ENCODE peak calls at places on chromosomes 13 and 19, in ten cellular contexts. One of them, this sample, is unnamed.

GRCh38 chr19:18274303-18274775 is at the start of gene IQCN:
- DNase-seq in nephron progenitor cell: no peak
- DNase-seq in mucosa of descending colon: peak; percentile 62
- DNase-seq in cardiac muscle cell: no peak
- DNase-seq in left ventricle myocardium inferior: no peak
- DNase-seq in AG04450: no peak
- DNase-seq in fibroblast of mammary gland: no peak
- DNase-seq in AG09319: no peak
- DNase-seq in gastrocnemius medialis: no peak
- DNase-seq in activated B cell treated with CpG ODN at 0.5 μM for 24 hours: no peak
- DNase-seq in this sample: no peak

GRCh38 chr19:2573916-2574315 is 98.0 kb downstream of the GADD45B start:
- DNase-seq in nephron progenitor cell: no peak
- DNase-seq in mucosa of descending colon: no peak
- DNase-seq in cardiac muscle cell: no peak
- DNase-seq in left ventricle myocardium inferior: no peak
- DNase-seq in AG04450: no peak
- DNase-seq in fibroblast of mammary gland: no peak
- DNase-seq in AG09319: no peak
- DNase-seq in gastrocnemius medialis: no peak
- DNase-seq in activated B cell treated with CpG ODN at 0.5 μM for 24 hours: no peak
- DNase-seq in this sample: no peak

GRCh38 chr13:34371645-34372044 is 553.7 kb downstream of the RFC3 start:
- DNase-seq in nephron progenitor cell: no peak
- DNase-seq in mucosa of descending colon: no peak
- DNase-seq in cardiac muscle cell: no peak
- DNase-seq in left ventricle myocardium inferior: no peak
- DNase-seq in AG04450: no peak
- DNase-seq in fibroblast of mammary gland: no peak
- DNase-seq in AG09319: no peak
- DNase-seq in gastrocnemius medialis: no peak
- DNase-seq in activated B cell treated with CpG ODN at 0.5 μM for 24 hours: no peak
- DNase-seq in this sample: no peak

GRCh38 chr19:29881386-29881785 is 60.7 kb upstream of the URI1 start:
- DNase-seq in nephron progenitor cell: no peak
- DNase-seq in mucosa of descending colon: no peak
- DNase-seq in cardiac muscle cell: no peak
- DNase-seq in left ventricle myocardium inferior: no peak
- DNase-seq in AG04450: no peak
- DNase-seq in fibroblast of mammary gland: peak; percentile 14
- DNase-seq in AG09319: no peak
- DNase-seq in gastrocnemius medialis: no peak
- DNase-seq in activated B cell treated with CpG ODN at 0.5 μM for 24 hours: no peak
- DNase-seq in this sample: no peak

GRCh38 chr19:31976775-31977536 is 368.5 kb upstream of the ZNF507 start:
- DNase-seq in nephron progenitor cell: no peak
- DNase-seq in mucosa of descending colon: no peak
- DNase-seq in cardiac muscle cell: no peak
- DNase-seq in left ventricle myocardium inferior: no peak
- DNase-seq in AG04450: no peak
- DNase-seq in fibroblast of mammary gland: no peak
- DNase-seq in AG09319: no peak
- DNase-seq in gastrocnemius medialis: no peak
- DNase-seq in activated B cell treated with CpG ODN at 0.5 μM for 24 hours: no peak
- DNase-seq in this sample: no peak

GRCh38 chr13:52405369-52405766 is 604 bp downstream of the THSD1 start:
- DNase-seq in nephron progenitor cell: no peak
- DNase-seq in mucosa of descending colon: no peak
- DNase-seq in cardiac muscle cell: no peak
- DNase-seq in left ventricle myocardium inferior: no peak
- DNase-seq in AG04450: no peak
- DNase-seq in fibroblast of mammary gland: peak; percentile 11
- DNase-seq in AG09319: no peak
- DNase-seq in gastrocnemius medialis: no peak
- DNase-seq in activated B cell treated with CpG ODN at 0.5 μM for 24 hours: no peak
- DNase-seq in this sample: no peak

GRCh38 chr13:81540777-81541176 is 1199.9 kb upstream of the SPRY2 start:
- DNase-seq in nephron progenitor cell: no peak
- DNase-seq in mucosa of descending colon: no peak
- DNase-seq in cardiac muscle cell: peak; percentile 3
- DNase-seq in left ventricle myocardium inferior: no peak
- DNase-seq in AG04450: no peak
- DNase-seq in fibroblast of mammary gland: peak; percentile 3
- DNase-seq in AG09319: no peak
- DNase-seq in gastrocnemius medialis: no peak
- DNase-seq in activated B cell treated with CpG ODN at 0.5 μM for 24 hours: no peak
- DNase-seq in this sample: no peak

GRCh38 chr13:95185311-95185710 is 115.9 kb downstream of the ABCC4 start:
- DNase-seq in nephron progenitor cell: no peak
- DNase-seq in mucosa of descending colon: no peak
- DNase-seq in cardiac muscle cell: no peak
- DNase-seq in left ventricle myocardium inferior: no peak
- DNase-seq in AG04450: no peak
- DNase-seq in fibroblast of mammary gland: no peak
- DNase-seq in AG09319: no peak
- DNase-seq in gastrocnemius medialis: no peak
- DNase-seq in activated B cell treated with CpG ODN at 0.5 μM for 24 hours: no peak
- DNase-seq in this sample: no peak

GRCh38 chr13:98664047-98664446 is 87.1 kb upstream of the STK24 start:
- DNase-seq in nephron progenitor cell: no peak
- DNase-seq in mucosa of descending colon: no peak
- DNase-seq in cardiac muscle cell: no peak
- DNase-seq in left ventricle myocardium inferior: no peak
- DNase-seq in AG04450: no peak
- DNase-seq in fibroblast of mammary gland: peak; percentile 89
- DNase-seq in AG09319: no peak
- DNase-seq in gastrocnemius medialis: no peak
- DNase-seq in activated B cell treated with CpG ODN at 0.5 μM for 24 hours: no peak
- DNase-seq in this sample: no peak

GRCh38 chr19:36100476-36100875 is 10.5 kb upstream of the OVOL3 start:
- DNase-seq in nephron progenitor cell: no peak
- DNase-seq in mucosa of descending colon: no peak
- DNase-seq in cardiac muscle cell: peak; percentile 30
- DNase-seq in left ventricle myocardium inferior: peak; percentile 80
- DNase-seq in AG04450: no peak
- DNase-seq in fibroblast of mammary gland: no peak
- DNase-seq in AG09319: no peak
- DNase-seq in gastrocnemius medialis: no peak
- DNase-seq in activated B cell treated with CpG ODN at 0.5 μM for 24 hours: no peak
- DNase-seq in this sample: no peak

GRCh38 chr13:55432814-55433213 is 1707.9 kb upstream of the PRR20A start:
- DNase-seq in nephron progenitor cell: no peak
- DNase-seq in mucosa of descending colon: no peak
- DNase-seq in cardiac muscle cell: no peak
- DNase-seq in left ventricle myocardium inferior: no peak
- DNase-seq in AG04450: no peak
- DNase-seq in fibroblast of mammary gland: no peak
- DNase-seq in AG09319: no peak
- DNase-seq in gastrocnemius medialis: no peak
- DNase-seq in activated B cell treated with CpG ODN at 0.5 μM for 24 hours: no peak
- DNase-seq in this sample: no peak

GRCh38 chr13:24118576-24118975 is 41.9 kb upstream of the SPATA13 start:
- DNase-seq in nephron progenitor cell: no peak
- DNase-seq in mucosa of descending colon: no peak
- DNase-seq in cardiac muscle cell: no peak
- DNase-seq in left ventricle myocardium inferior: no peak
- DNase-seq in AG04450: no peak
- DNase-seq in fibroblast of mammary gland: no peak
- DNase-seq in AG09319: no peak
- DNase-seq in gastrocnemius medialis: no peak
- DNase-seq in activated B cell treated with CpG ODN at 0.5 μM for 24 hours: no peak
- DNase-seq in this sample: no peak

GRCh38 chr13:51475727-51476521 is 23.1 kb upstream of the INTS6 start:
- DNase-seq in nephron progenitor cell: no peak
- DNase-seq in mucosa of descending colon: no peak
- DNase-seq in cardiac muscle cell: no peak
- DNase-seq in left ventricle myocardium inferior: no peak
- DNase-seq in AG04450: no peak
- DNase-seq in fibroblast of mammary gland: peak; percentile 38
- DNase-seq in AG09319: no peak
- DNase-seq in gastrocnemius medialis: no peak
- DNase-seq in activated B cell treated with CpG ODN at 0.5 μM for 24 hours: no peak
- DNase-seq in this sample: no peak

DNA sequence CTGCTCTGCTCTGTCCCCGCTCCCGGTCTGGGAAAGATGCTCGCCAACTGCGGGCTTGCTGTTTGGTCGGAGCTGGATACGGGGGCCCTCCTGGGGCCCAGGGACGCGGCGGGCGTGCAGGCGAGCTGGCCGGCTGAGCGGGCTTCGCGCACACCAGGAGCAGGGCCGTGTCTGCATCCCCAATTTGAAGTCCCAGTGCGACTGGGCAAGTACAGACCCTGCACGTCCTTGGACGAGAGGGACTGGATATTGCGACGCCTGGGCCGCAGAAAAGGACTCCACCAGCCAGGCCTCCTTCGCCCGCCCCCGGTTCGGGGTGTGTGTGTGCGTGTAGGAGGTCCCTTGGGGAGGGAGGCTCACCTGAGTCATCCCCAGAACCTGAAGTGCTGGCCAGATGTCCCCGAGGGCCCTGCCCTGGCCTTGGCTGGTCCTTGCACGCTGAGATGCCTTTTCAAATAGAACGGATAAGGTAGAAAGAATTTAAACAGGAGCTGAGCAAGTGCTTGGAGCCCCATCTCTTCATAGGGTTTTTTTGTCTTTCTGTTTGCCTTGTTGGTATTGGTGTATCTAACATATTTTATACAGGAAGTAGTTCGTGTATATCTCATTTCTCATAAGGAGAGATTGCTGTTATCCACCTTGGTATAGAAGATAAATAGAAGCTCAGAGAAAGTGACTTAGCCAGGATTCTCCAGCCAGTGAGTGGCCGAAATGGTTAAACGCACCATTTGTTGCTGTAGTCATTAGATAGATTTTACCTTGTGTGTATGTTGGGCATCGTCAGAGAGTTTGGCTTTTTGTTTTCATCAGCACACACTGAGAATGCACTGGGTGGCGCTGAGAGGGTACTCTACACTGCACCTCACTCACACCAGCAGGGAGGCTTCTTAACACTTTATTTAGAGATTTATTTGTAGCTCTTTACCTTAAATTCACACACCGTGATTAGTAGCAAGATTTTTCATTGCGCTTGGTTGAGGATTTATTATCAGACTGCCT is 1.1 kb downstream of the NAXD start:
- DNase-seq in nephron progenitor cell: no peak
- DNase-seq in mucosa of descending colon: peak; percentile 36
- DNase-seq in cardiac muscle cell: no peak
- DNase-seq in left ventricle myocardium inferior: no peak
- DNase-seq in AG04450: no peak
- DNase-seq in fibroblast of mammary gland: peak; percentile 86
- DNase-seq in AG09319: peak; percentile 34
- DNase-seq in gastrocnemius medialis: peak; percentile 12
- DNase-seq in activated B cell treated with CpG ODN at 0.5 μM for 24 hours: peak; percentile 53
- DNase-seq in this sample: no peak
- TF ChIP-seq CTCF in nephron progenitor cell: no peak
- TF ChIP-seq CTCF in mucosa of descending colon: no peak
- TF ChIP-seq CTCF in cardiac muscle cell: peak; percentile 17
- TF ChIP-seq CTCF in left ventricle myocardium inferior: no peak
- TF ChIP-seq CTCF in AG04450: no peak
- TF ChIP-seq CTCF in fibroblast of mammary gland: no peak
- TF ChIP-seq CTCF in AG09319: peak; percentile 15
- TF ChIP-seq CTCF in gastrocnemius medialis: no peak
- TF ChIP-seq CTCF in activated B cell treated with CpG ODN at 0.5 μM for 24 hours: no peak
- TF ChIP-seq CTCF in this sample: no peak

GRCh38 chr19:33311326-33311682 is 9.0 kb upstream of the CEBPA start:
- DNase-seq in nephron progenitor cell: no peak
- DNase-seq in mucosa of descending colon: peak; percentile 65
- DNase-seq in cardiac muscle cell: no peak
- DNase-seq in left ventricle myocardium inferior: no peak
- DNase-seq in AG04450: no peak
- DNase-seq in fibroblast of mammary gland: no peak
- DNase-seq in AG09319: no peak
- DNase-seq in gastrocnemius medialis: no peak
- DNase-seq in activated B cell treated with CpG ODN at 0.5 μM for 24 hours: no peak
- DNase-seq in this sample: no peak
- TF ChIP-seq CTCF in nephron progenitor cell: no peak
- TF ChIP-seq CTCF in mucosa of descending colon: no peak
- TF ChIP-seq CTCF in cardiac muscle cell: peak; percentile 10
- TF ChIP-seq CTCF in left ventricle myocardium inferior: no peak
- TF ChIP-seq CTCF in AG04450: no peak
- TF ChIP-seq CTCF in fibroblast of mammary gland: peak; percentile 2
- TF ChIP-seq CTCF in AG09319: no peak
- TF ChIP-seq CTCF in gastrocnemius medialis: peak; percentile 62
- TF ChIP-seq CTCF in activated B cell treated with CpG ODN at 0.5 μM for 24 hours: no peak
- TF ChIP-seq CTCF in this sample: peak; percentile 7

GRCh38 chr19:45765365-45766292 is 3.4 kb downstream of the SIX5 start:
- DNase-seq in nephron progenitor cell: no peak
- DNase-seq in mucosa of descending colon: no peak
- DNase-seq in cardiac muscle cell: no peak
- DNase-seq in left ventricle myocardium inferior: no peak
- DNase-seq in AG04450: no peak
- DNase-seq in fibroblast of mammary gland: no peak
- DNase-seq in AG09319: no peak
- DNase-seq in gastrocnemius medialis: no peak
- DNase-seq in activated B cell treated with CpG ODN at 0.5 μM for 24 hours: no peak
- DNase-seq in this sample: no peak
- TF ChIP-seq CTCF in nephron progenitor cell: no peak
- TF ChIP-seq CTCF in mucosa of descending colon: no peak
- TF ChIP-seq CTCF in cardiac muscle cell: no peak
- TF ChIP-seq CTCF in left ventricle myocardium inferior: no peak
- TF ChIP-seq CTCF in AG04450: no peak
- TF ChIP-seq CTCF in fibroblast of mammary gland: no peak
- TF ChIP-seq CTCF in AG09319: no peak
- TF ChIP-seq CTCF in gastrocnemius medialis: no peak
- TF ChIP-seq CTCF in activated B cell treated with CpG ODN at 0.5 μM for 24 hours: no peak
- TF ChIP-seq CTCF in this sample: no peak

DNA sequence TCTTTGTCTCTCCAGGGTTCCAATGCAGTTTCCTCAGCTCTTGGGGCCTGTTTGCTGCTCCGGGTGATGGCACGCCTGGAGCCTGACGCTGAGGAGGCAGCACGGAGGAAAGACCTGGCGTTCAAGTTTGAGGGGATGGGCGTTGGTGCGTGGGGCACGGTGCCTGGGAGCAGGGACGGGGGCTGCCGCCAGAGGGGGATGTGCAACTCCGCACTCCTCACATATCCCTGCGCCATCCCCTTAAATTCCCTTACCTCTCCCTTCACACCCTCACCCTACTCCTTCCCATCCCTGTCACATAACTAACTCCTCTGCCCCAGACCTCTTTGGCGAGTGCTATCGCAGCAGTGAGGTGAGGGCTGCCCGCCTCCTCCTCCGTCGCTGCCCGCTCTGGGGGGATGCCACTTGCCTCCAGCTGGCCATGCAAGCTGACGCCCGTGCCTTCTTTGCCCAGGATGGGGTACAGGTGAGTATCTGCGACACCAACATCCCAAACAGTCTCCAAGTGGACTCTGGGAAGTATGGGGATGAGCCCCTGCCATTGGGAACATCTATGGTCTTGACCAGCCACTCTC is 31.1 kb downstream of the TRPM4 start:
- DNase-seq in nephron progenitor cell: no peak
- DNase-seq in mucosa of descending colon: no peak
- DNase-seq in cardiac muscle cell: no peak
- DNase-seq in left ventricle myocardium inferior: no peak
- DNase-seq in AG04450: no peak
- DNase-seq in fibroblast of mammary gland: no peak
- DNase-seq in AG09319: no peak
- DNase-seq in gastrocnemius medialis: no peak
- DNase-seq in activated B cell treated with CpG ODN at 0.5 μM for 24 hours: no peak
- DNase-seq in this sample: no peak
- TF ChIP-seq CTCF in nephron progenitor cell: no peak
- TF ChIP-seq CTCF in mucosa of descending colon: no peak
- TF ChIP-seq CTCF in cardiac muscle cell: no peak
- TF ChIP-seq CTCF in left ventricle myocardium inferior: no peak
- TF ChIP-seq CTCF in AG04450: no peak
- TF ChIP-seq CTCF in fibroblast of mammary gland: no peak
- TF ChIP-seq CTCF in AG09319: no peak
- TF ChIP-seq CTCF in gastrocnemius medialis: no peak
- TF ChIP-seq CTCF in activated B cell treated with CpG ODN at 0.5 μM for 24 hours: no peak
- TF ChIP-seq CTCF in this sample: no peak

GRCh38 chr13:54305377-54305776 is 1276.8 kb downstream of the OLFM4 start:
- DNase-seq in nephron progenitor cell: no peak
- DNase-seq in mucosa of descending colon: no peak
- DNase-seq in cardiac muscle cell: no peak
- DNase-seq in left ventricle myocardium inferior: no peak
- DNase-seq in AG04450: no peak
- DNase-seq in fibroblast of mammary gland: no peak
- DNase-seq in AG09319: no peak
- DNase-seq in gastrocnemius medialis: no peak
- DNase-seq in activated B cell treated with CpG ODN at 0.5 μM for 24 hours: no peak
- DNase-seq in this sample: no peak
- TF ChIP-seq CTCF in nephron progenitor cell: no peak
- TF ChIP-seq CTCF in mucosa of descending colon: no peak
- TF ChIP-seq CTCF in cardiac muscle cell: no peak
- TF ChIP-seq CTCF in left ventricle myocardium inferior: no peak
- TF ChIP-seq CTCF in AG04450: no peak
- TF ChIP-seq CTCF in fibroblast of mammary gland: no peak
- TF ChIP-seq CTCF in AG09319: no peak
- TF ChIP-seq CTCF in gastrocnemius medialis: no peak
- TF ChIP-seq CTCF in activated B cell treated with CpG ODN at 0.5 μM for 24 hours: no peak
- TF ChIP-seq CTCF in this sample: no peak